ENCODE peak calls at places on chromosomes 1 and 21, in six cellular contexts. One of them, this sample, is unnamed.

GRCh38 chr1:222057162-222057561 is 315.3 kb upstream of the DUSP10 start:
- DNase-seq in osteocyte: no peak
- DNase-seq in WTC11: no peak
- DNase-seq in BJ: no peak
- DNase-seq in SK-N-SH: no peak
- DNase-seq in AG10803: no peak
- DNase-seq in this sample: no peak

GRCh38 chr1:84415386-84415785 is 17.1 kb downstream of the DNASE2B start:
- DNase-seq in osteocyte: no peak
- DNase-seq in WTC11: no peak
- DNase-seq in BJ: no peak
- DNase-seq in SK-N-SH: no peak
- DNase-seq in AG10803: peak; percentile 15
- DNase-seq in this sample: no peak

GRCh38 chr1:75533085-75533484 is 77.8 kb downstream of the SLC44A5 start:
- DNase-seq in osteocyte: no peak
- DNase-seq in WTC11: no peak
- DNase-seq in BJ: no peak
- DNase-seq in SK-N-SH: no peak
- DNase-seq in AG10803: no peak
- DNase-seq in this sample: no peak

GRCh38 chr1:69567847-69568434 is at the start of gene LRRC7:
- DNase-seq in osteocyte: no peak
- DNase-seq in WTC11: peak; percentile 46
- DNase-seq in BJ: no peak
- DNase-seq in SK-N-SH: peak; percentile 74
- DNase-seq in AG10803: no peak
- DNase-seq in this sample: peak; percentile 39

GRCh38 chr1:25793585-25794170 is 6.3 kb upstream of the SELENON start:
- DNase-seq in osteocyte: no peak
- DNase-seq in WTC11: no peak
- DNase-seq in BJ: no peak
- DNase-seq in SK-N-SH: no peak
- DNase-seq in AG10803: peak; percentile 41
- DNase-seq in this sample: no peak

GRCh38 chr1:160291248-160292220 is 6.6 kb upstream of the PEX19 start:
- DNase-seq in osteocyte: no peak
- DNase-seq in WTC11: peak; percentile 61
- DNase-seq in BJ: no peak
- DNase-seq in SK-N-SH: peak; percentile 62
- DNase-seq in AG10803: peak; percentile 74
- DNase-seq in this sample: peak; percentile 89

GRCh38 chr1:64956733-64957441 is 9.5 kb downstream of the JAK1 start:
- DNase-seq in osteocyte: no peak
- DNase-seq in WTC11: no peak
- DNase-seq in BJ: no peak
- DNase-seq in SK-N-SH: no peak
- DNase-seq in AG10803: no peak
- DNase-seq in this sample: no peak

GRCh38 chr1:231867607-231868006 is 241.0 kb downstream of the DISC1 start:
- DNase-seq in osteocyte: no peak
- DNase-seq in WTC11: no peak
- DNase-seq in BJ: no peak
- DNase-seq in SK-N-SH: no peak
- DNase-seq in AG10803: peak; percentile 23
- DNase-seq in this sample: no peak

GRCh38 chr1:41535236-41535720 is 50.8 kb upstream of the EDN2 start:
- DNase-seq in osteocyte: no peak
- DNase-seq in WTC11: no peak
- DNase-seq in BJ: no peak
- DNase-seq in SK-N-SH: no peak
- DNase-seq in AG10803: no peak
- DNase-seq in this sample: no peak

DNA sequence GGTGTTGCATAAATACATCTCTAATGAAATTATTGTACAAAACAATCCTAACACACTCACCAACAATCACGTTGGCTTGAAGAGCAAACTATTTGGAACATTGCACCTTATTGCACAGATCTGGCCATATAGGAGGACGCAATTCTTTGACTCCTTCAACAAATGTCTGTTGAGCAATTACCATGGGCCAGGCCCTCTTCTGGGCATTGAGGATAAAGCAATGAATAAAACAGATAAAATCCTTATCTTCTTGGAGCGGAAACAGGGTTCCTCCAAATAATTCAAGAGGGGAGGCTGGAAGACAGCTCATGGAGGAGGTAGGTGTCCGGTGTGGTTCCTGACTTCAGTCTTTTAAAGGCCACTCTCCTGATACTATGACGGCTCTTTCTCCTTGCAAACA is 43.3 kb downstream of the PAX7 start:
- DNase-seq in osteocyte: no peak
- DNase-seq in WTC11: no peak
- DNase-seq in BJ: no peak
- DNase-seq in SK-N-SH: no peak
- DNase-seq in AG10803: no peak
- DNase-seq in this sample: no peak
- TF ChIP-seq CTCF in osteocyte: no peak
- TF ChIP-seq CTCF in WTC11: no peak
- TF ChIP-seq CTCF in BJ: no peak
- TF ChIP-seq CTCF in SK-N-SH: no peak
- TF ChIP-seq CTCF in AG10803: no peak
- TF ChIP-seq CTCF in this sample: peak; percentile 6

DNA sequence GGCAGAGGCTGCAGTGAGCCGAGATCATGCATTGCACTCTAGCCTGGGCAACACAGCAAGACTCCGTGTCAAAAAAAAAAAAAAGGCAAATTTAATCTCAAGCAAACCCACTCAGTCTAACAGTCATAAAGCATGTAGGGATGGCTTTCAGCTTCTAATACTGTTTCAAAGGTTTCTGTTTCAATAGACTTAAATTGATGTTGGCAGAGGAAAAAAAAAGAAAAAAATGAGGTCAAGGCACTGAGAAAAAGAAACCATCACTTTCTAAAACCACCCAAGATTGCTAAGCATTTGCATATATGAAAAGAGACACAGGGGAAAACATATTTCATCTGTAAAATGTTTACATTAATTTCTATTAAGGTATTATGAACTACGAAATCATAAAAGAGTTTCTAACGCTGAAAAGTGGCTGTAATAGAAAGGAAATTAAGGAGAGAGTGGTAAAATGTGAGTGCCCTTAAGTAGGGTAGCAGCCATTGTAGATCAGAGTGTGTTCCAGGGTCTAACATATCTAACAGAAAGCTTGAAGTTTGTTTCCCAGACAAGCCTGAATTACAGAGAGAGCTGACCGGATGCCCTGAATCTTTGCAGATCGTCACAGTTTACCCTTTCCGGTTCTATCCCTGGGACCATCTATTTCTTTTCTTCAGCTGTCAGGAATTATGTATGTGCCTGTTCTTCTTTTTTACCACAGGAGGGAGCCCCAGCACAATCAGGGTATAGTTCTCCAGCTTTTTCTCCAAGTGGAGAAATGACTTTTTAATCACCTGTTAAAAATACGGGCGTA is 70.0 kb downstream of the PLD5 start:
- DNase-seq in osteocyte: no peak
- DNase-seq in WTC11: no peak
- DNase-seq in BJ: no peak
- DNase-seq in SK-N-SH: peak; percentile 67
- DNase-seq in AG10803: peak; percentile 44
- DNase-seq in this sample: peak; percentile 33
- TF ChIP-seq CTCF in osteocyte: peak; percentile 70
- TF ChIP-seq CTCF in WTC11: peak; percentile 46
- TF ChIP-seq CTCF in BJ: peak; percentile 72
- TF ChIP-seq CTCF in SK-N-SH: peak; percentile 61
- TF ChIP-seq CTCF in AG10803: peak; percentile 78
- TF ChIP-seq CTCF in this sample: peak; percentile 75

GRCh38 chr1:185349556-185349955 is 32.5 kb upstream of the IVNS1ABP start:
- DNase-seq in osteocyte: no peak
- DNase-seq in WTC11: no peak
- DNase-seq in BJ: no peak
- DNase-seq in SK-N-SH: no peak
- DNase-seq in AG10803: no peak
- DNase-seq in this sample: no peak
- TF ChIP-seq CTCF in osteocyte: no peak
- TF ChIP-seq CTCF in WTC11: no peak
- TF ChIP-seq CTCF in BJ: no peak
- TF ChIP-seq CTCF in SK-N-SH: no peak
- TF ChIP-seq CTCF in AG10803: no peak
- TF ChIP-seq CTCF in this sample: no peak

GRCh38 chr1:228414511-228415211 is 2.0 kb downstream of the TRIM17 start:
- DNase-seq in osteocyte: no peak
- DNase-seq in WTC11: no peak
- DNase-seq in BJ: no peak
- DNase-seq in SK-N-SH: no peak
- DNase-seq in AG10803: no peak
- DNase-seq in this sample: no peak

GRCh38 chr1:228411121-228411520 is 4.5 kb upstream of the TRIM11 start:
- DNase-seq in osteocyte: no peak
- DNase-seq in WTC11: no peak
- DNase-seq in BJ: no peak
- DNase-seq in SK-N-SH: no peak
- DNase-seq in AG10803: no peak
- DNase-seq in this sample: no peak

GRCh38 chr1:228411548-228412430 is 4.9 kb downstream of the TRIM17 start:
- DNase-seq in osteocyte: no peak
- DNase-seq in WTC11: no peak
- DNase-seq in BJ: no peak
- DNase-seq in SK-N-SH: no peak
- DNase-seq in AG10803: no peak
- DNase-seq in this sample: no peak

GRCh38 chr1:228415221-228415620 is 1.4 kb downstream of the TRIM17 start:
- DNase-seq in osteocyte: no peak
- DNase-seq in WTC11: no peak
- DNase-seq in BJ: no peak
- DNase-seq in SK-N-SH: no peak
- DNase-seq in AG10803: no peak
- DNase-seq in this sample: no peak

DNA sequence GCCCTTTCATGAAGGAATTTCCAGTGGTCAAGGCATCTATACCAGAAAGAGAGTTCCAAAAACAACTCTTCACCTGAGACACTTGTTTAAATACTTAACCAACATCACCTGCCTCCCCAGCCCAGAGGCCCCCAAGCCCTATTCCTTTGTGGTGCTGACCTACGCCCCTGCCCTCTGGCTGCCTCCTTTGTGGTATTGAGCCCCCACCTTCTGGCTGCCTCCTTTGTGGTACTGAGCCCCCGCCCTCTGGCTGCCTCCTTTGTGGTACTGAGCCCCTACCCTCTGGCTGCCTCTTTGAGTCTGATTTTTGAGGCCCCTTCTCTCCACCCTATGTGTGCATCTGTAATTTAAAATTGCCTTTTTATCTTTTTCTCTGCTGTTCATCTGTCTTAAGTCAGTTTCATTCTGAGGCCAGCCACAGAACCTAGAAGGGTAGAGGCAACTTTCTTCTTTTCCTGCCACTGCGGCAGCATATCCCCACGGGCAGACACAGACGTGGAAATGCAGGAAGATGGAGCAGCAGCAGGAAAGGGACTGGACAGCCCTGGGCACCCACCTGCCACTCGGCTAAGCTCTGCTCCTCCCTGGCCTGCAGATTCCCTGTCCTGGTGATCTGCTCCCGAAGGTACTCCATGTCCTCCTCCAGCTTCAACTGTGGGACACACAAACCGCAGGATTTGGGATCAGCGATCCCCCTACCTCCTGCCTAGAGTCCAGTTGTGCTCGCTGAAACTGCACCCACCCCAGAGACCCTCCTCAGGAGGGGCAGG is 3.2 kb downstream of the TRIM17 start:
- DNase-seq in osteocyte: no peak
- DNase-seq in WTC11: no peak
- DNase-seq in BJ: no peak
- DNase-seq in SK-N-SH: no peak
- DNase-seq in AG10803: no peak
- DNase-seq in this sample: no peak
- TF ChIP-seq CTCF in osteocyte: no peak
- TF ChIP-seq CTCF in WTC11: no peak
- TF ChIP-seq CTCF in BJ: no peak
- TF ChIP-seq CTCF in SK-N-SH: no peak
- TF ChIP-seq CTCF in AG10803: no peak
- TF ChIP-seq CTCF in this sample: no peak

GRCh38 chr21:41419921-41420862 is 5.8 kb upstream of the MX1 start:
- DNase-seq in osteocyte: peak; percentile 91
- DNase-seq in WTC11: peak; percentile 74
- DNase-seq in BJ: peak; percentile 56
- DNase-seq in SK-N-SH: peak; percentile 86
- DNase-seq in AG10803: peak; percentile 82
- DNase-seq in this sample: peak; percentile 55
- TF ChIP-seq CTCF in osteocyte: no peak
- TF ChIP-seq CTCF in WTC11: no peak
- TF ChIP-seq CTCF in BJ: no peak
- TF ChIP-seq CTCF in SK-N-SH: no peak
- TF ChIP-seq CTCF in AG10803: no peak
- TF ChIP-seq CTCF in this sample: no peak